ENCODE peak calls at places on chromosomes 5 and 9, in nine cellular contexts. M, O, J, C, S, K, F, A and X are unnamed samples.

GRCh38 chr9:133238272-133238850 is 29.3 kb upstream of the OBP2B start:
- DNase-seq in M (peak; percentile 93), O (peak; percentile 94), J (peak; percentile 81), C (peak; percentile 91), S (peak; percentile 71), K (peak; percentile 85), F (peak; percentile 6), A (peak; percentile 99), X (peak; percentile 58)

GRCh38 chr5:42108468-42108867 is 183.4 kb downstream of the FBXO4 start:
- DNase-seq in M (no peak), O (no peak), J (no peak), C (no peak), S (no peak), K (no peak), F (no peak), A (no peak), X (no peak)

GRCh38 chr9:98983295-98984268 is 39.9 kb downstream of the COL15A1 start:
- DNase-seq in M (no peak), O (no peak), J (no peak), C (no peak), S (no peak), K (no peak), F (no peak), A (no peak), X (no peak)

GRCh38 chr5:154190652-154191304 is at the start of gene GALNT10:
- DNase-seq in M (peak; percentile 79), O (peak; percentile 84), J (peak; percentile 78), C (peak; percentile 73), S (peak; percentile 55), K (peak; percentile 55), F (peak; percentile 72), A (peak; percentile 75), X (peak; percentile 54)

GRCh38 chr9:2448193-2448738 is 173.3 kb upstream of the VLDLR start:
- DNase-seq in M (no peak), O (no peak), J (no peak), C (no peak), S (no peak), K (no peak), F (no peak), A (no peak), X (no peak)

GRCh38 chr5:160770718-160771117 is 81.3 kb downstream of the ATP10B start:
- DNase-seq in M (no peak), O (no peak), J (no peak), C (no peak), S (no peak), K (no peak), F (no peak), A (no peak), X (no peak)

GRCh38 chr9:126516936-126517750 is 96.6 kb upstream of the LMX1B start:
- DNase-seq in M (peak; percentile 41), O (peak; percentile 48), J (peak; percentile 71), C (peak; percentile 73), S (no peak), K (peak; percentile 46), F (peak; percentile 49), A (no peak), X (peak; percentile 59)

GRCh38 chr5:136016945-136017530 is 11.8 kb upstream of the TGFBI start:
- DNase-seq in M (no peak), O (no peak), J (peak; percentile 36), C (no peak), S (no peak), K (no peak), F (no peak), A (no peak), X (no peak)

GRCh38 chr9:12817702-12818101 is 42.9 kb downstream of the LURAP1L start:
- DNase-seq in M (no peak), O (no peak), J (no peak), C (no peak), S (no peak), K (peak; percentile 59), F (no peak), A (no peak), X (no peak)

GRCh38 chr9:114430443-114430842 is 42.7 kb upstream of the AKNA start:
- DNase-seq in M (no peak), O (no peak), J (no peak), C (no peak), S (no peak), K (no peak), F (no peak), A (no peak), X (no peak)

GRCh38 chr9:83199240-83199639 is 136.3 kb upstream of the RASEF start:
- DNase-seq in M (peak; percentile 36), O (peak; percentile 62), J (no peak), C (no peak), S (peak; percentile 66), K (no peak), F (no peak), A (peak; percentile 33), X (peak; percentile 30)

GRCh38 chr9:91383577-91383976 is 21.9 kb upstream of the AUH start:
- DNase-seq in M (no peak), O (no peak), J (no peak), C (no peak), S (no peak), K (no peak), F (no peak), A (no peak), X (no peak)

GRCh38 chr9:107251756-107252322 is 31.2 kb upstream of the RAD23B start:
- DNase-seq in M (peak; percentile 40), O (no peak), J (peak; percentile 56), C (peak; percentile 56), S (no peak), K (no peak), F (no peak), A (peak; percentile 47), X (no peak)

GRCh38 chr9:38486837-38487236 is 62.6 kb upstream of the IGFBPL1 start:
- DNase-seq in M (no peak), O (no peak), J (no peak), C (no peak), S (no peak), K (no peak), F (no peak), A (no peak), X (no peak)

GRCh38 chr5:7824995-7825394 is 25.9 kb downstream of the CFAP90 start:
- DNase-seq in M (no peak), O (no peak), J (no peak), C (no peak), S (no peak), K (no peak), F (no peak), A (no peak), X (no peak)

GRCh38 chr5:9898319-9898718 is 268.2 kb upstream of the TAS2R1 start:
- DNase-seq in M (no peak), O (peak; percentile 23), J (no peak), C (no peak), S (no peak), K (peak; percentile 30), F (no peak), A (no peak), X (no peak)

GRCh38 chr9:12719431-12719830 is 26.2 kb downstream of the TYRP1 start:
- DNase-seq in M (no peak), O (peak; percentile 26), J (no peak), C (no peak), S (no peak), K (no peak), F (no peak), A (no peak), X (no peak)

GRCh38 chr5:81646469-81646868 is 104.4 kb downstream of the SSBP2 start:
- DNase-seq in M (no peak), O (no peak), J (no peak), C (no peak), S (no peak), K (no peak), F (no peak), A (no peak), X (no peak)
- H3K4me3 ChIP-seq in M (no peak overlapping the region), O (no peak overlapping the region), J (no peak overlapping the region), C (no peak overlapping the region), S (no peak overlapping the region), K (no peak overlapping the region), F (no peak overlapping the region), A (no peak overlapping the region), X (no peak overlapping the region)

DNA sequence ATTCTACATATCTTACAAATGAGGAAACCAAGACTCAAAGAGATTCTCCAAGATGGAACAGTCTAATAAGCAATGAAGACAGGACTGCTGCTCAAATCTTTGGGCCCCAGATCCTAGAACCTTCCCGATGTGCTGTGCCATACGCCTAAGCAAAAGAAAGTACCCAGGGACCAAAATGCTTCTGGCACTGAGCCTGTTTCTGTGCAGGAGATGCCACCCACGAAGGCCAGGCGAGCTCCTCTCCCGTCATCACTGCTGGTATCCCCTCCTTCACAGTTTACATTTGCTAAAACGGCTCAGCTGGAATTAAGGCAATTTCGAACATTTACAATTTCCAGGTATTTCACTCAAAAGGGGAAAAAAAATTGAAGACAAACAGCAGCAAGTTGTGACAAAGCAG is 277.5 kb downstream of the DENND1A start:
- DNase-seq in M (no peak), O (no peak), J (no peak), C (no peak), S (no peak), K (no peak), F (no peak), A (no peak), X (no peak)
- H3K27me3 ChIP-seq in M (no peaks in the 10 kb centered on the region), O (no peaks in the 10 kb centered on the region), J (no peaks in the 10 kb centered on the region), C (no peaks in the 10 kb centered on the region), S (no peaks in the 10 kb centered on the region), K (no peaks in the 10 kb centered on the region), F (no peaks in the 10 kb centered on the region), A (no peaks in the 10 kb centered on the region), X (no peaks in the 10 kb centered on the region)

DNA sequence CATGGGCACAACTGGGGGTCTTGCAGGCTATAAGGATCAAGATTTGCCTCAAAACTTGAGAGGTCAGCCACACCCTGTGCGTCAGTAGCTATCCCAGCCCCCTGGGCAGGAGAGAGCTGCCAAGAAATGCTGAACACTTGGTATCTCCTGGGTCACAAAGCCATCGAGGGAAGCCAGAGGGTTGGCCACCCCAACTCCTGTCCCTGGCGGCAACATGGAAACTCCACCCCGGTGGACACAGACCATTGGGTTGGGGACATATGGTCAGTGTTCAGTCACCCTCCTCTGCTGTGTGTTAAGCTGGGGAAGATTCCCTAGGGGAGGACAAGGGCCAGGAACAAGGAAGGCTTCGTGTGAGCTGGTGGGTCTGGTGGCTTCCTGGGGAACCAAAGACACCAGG is 140.6 kb downstream of the C5orf15 start:
- DNase-seq in M (no peak), O (no peak), J (no peak), C (no peak), S (no peak), K (no peak), F (no peak), A (no peak), X (no peak)
- H3K4me1 ChIP-seq in M (no peaks in the 10 kb centered on the region), O (peaks cover 22% of the 10 kb centered on the region), J (peaks cover 10% of the 10 kb centered on the region), C (peaks cover 11% of the 10 kb centered on the region), S (no peaks in the 10 kb centered on the region), K (no peaks in the 10 kb centered on the region), F (peaks cover 32% of the 10 kb centered on the region), A (peaks cover 3% of the 10 kb centered on the region), X (no peaks in the 10 kb centered on the region)

DNA sequence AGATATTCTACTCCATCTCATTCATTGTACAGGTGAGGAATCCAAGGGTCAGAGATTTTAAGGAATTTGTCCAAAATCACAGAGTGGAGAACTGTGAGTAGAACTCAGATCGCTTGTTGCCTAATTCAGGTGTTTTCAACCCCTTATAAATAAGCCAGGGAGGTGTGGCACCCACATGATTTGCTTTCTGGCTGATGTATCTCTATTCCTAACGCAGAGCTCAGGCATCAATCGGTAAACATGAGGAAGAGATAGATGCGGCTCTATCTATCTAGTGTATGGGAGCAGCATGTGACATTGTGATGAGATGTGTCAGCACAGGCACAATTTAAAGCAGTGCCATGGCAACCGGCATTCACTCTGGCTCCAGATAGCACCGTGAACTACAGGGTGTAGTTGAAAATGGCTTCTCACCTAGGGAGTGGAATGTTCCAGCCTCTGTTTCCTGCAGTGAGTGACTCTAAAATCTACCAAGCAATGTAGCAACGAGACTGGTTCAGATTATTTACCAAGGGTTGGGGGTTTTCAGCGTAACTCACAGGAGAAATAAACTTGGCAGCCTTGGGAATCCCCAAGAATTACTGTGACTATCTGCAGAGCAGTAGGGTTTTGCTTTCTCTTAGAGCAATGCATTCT is 53.4 kb upstream of the SUB1 start:
- DNase-seq in M (no peak), O (no peak), J (no peak), C (no peak), S (no peak), K (no peak), F (peak; percentile 39), A (no peak), X (peak; percentile 63)
- H3K4me3 ChIP-seq in M (no peak overlapping the region), O (no peak overlapping the region), J (no peak overlapping the region), C (no peak overlapping the region), S (no peak overlapping the region), K (no peak overlapping the region), F (peak overlapping the region; percentile 49), A (no peak overlapping the region), X (no peak overlapping the region)